ENCODE peak calls at places on chromosomes 7 and 10, in seven cellular contexts. O, X, R, T, L, A and G are unnamed samples. For H3K4me1 and H3K27me3, the result is how much of the 10 kb centered on the place peaks cover.

GRCh38 chr7:119545118-119545517 is 727.9 kb upstream of the KCND2 start:
- DNase-seq in O (no peak), X (peak), R (no peak), T (no peak), L (no peak), A (no peak), G (no peak)

GRCh38 chr10:43997330-43997729 is 348.6 kb upstream of the ZNF32 start:
- DNase-seq in O (no peak), X (no peak), R (no peak), T (no peak), L (no peak), A (no peak), G (no peak)

GRCh38 chr7:28062197-28062988 is 118.2 kb downstream of the JAZF1 start:
- DNase-seq in O (peak), X (peak), R (peak), T (peak), L (peak), A (peak), G (peak)

GRCh38 chr7:157730614-157731013 is 393.8 kb downstream of the DNAJB6 start:
- DNase-seq in O (no peak), X (no peak), R (no peak), T (no peak), L (no peak), A (no peak), G (no peak)

GRCh38 chr10:70328987-70329386 is 45.2 kb upstream of the NPFFR1 start:
- DNase-seq in O (no peak), X (peak), R (no peak), T (no peak), L (no peak), A (no peak), G (no peak)

GRCh38 chr7:83850037-83850619 is 201.2 kb upstream of the SEMA3E start:
- DNase-seq in O (no peak), X (no peak), R (no peak), T (no peak), L (no peak), A (no peak), G (no peak)

GRCh38 chr10:118871244-118871865 is 116.6 kb upstream of the CACUL1 start:
- DNase-seq in O (no peak), X (no peak), R (no peak), T (no peak), L (no peak), A (no peak), G (no peak)

GRCh38 chr10:63520463-63521388 is 475 bp upstream of the REEP3 start:
- DNase-seq in O (peak), X (peak), R (peak), T (peak), L (peak), A (peak), G (peak)

GRCh38 chr10:30736685-30737232 is 107.2 kb upstream of the LYZL2 start:
- DNase-seq in O (no peak), X (peak), R (peak), T (no peak), L (peak), A (no peak), G (peak)

GRCh38 chr10:60778978-60779668 is 845 bp downstream of the CDK1 start:
- DNase-seq in O (no peak), X (no peak), R (no peak), T (peak), L (no peak), A (no peak), G (no peak)

GRCh38 chr10:130369645-130370381 is 233.6 kb downstream of the GLRX3 start:
- DNase-seq in O (no peak), X (no peak), R (no peak), T (no peak), L (no peak), A (no peak), G (no peak)

GRCh38 chr7:45892407-45893035 is 4.2 kb downstream of the IGFBP1 start:
- DNase-seq in O (no peak), X (no peak), R (no peak), T (no peak), L (no peak), A (no peak), G (no peak)

GRCh38 chr10:53315709-53316108 is 543.1 kb upstream of the MBL2 start:
- DNase-seq in O (no peak), X (no peak), R (no peak), T (no peak), L (no peak), A (no peak), G (no peak)

GRCh38 chr7:140923358-140924006 is 1.2 kb downstream of the BRAF start:
- DNase-seq in O (no peak), X (peak), R (peak), T (no peak), L (no peak), A (no peak), G (peak)

GRCh38 chr10:99996934-99997648 is 12.7 kb downstream of the DNMBP start:
- DNase-seq in O (no peak), X (no peak), R (no peak), T (no peak), L (no peak), A (no peak), G (no peak)

GRCh38 chr10:12981570-12981969 is 19.9 kb downstream of the CCDC3 start:
- DNase-seq in O (no peak), X (peak), R (no peak), T (no peak), L (no peak), A (no peak), G (no peak)

GRCh38 chr7:104328970-104329825 is 795 bp downstream of the LHFPL3 start:
- DNase-seq in O (no peak), X (peak), R (no peak), T (no peak), L (no peak), A (no peak), G (no peak)

GRCh38 chr10:70352401-70353097 is 29.9 kb downstream of the LRRC20 start:
- DNase-seq in O (no peak), X (peak), R (no peak), T (no peak), L (no peak), A (no peak), G (no peak)

DNA sequence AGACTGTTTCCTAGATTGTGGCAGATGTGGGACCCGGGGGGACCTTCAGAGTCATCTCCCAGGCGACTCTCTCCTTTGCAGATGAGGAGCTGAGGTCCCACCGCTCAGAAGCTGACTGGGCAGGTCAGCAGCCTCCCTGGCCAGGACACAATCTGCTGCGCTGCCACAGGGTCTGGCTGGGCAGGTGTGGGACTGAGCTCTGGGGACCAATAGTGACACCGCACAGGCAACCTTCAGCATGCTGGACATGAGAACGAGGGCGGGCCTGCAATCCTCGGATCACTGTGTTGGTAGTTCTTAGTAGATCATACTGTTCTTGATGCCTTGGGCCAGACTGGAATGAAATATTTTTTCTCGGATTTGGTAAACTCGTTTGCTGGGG is 20.5 kb upstream of the CRYGN start:
- DNase-seq in O (peak), X (no peak), R (peak), T (no peak), L (no peak), A (no peak), G (no peak)
- H3K4me1 ChIP-seq in O (under half), X (under half), R (under half), T (under half), L (under half), A (under half), G (under half)

GRCh38 chr10:22339761-22340361 is 5.4 kb upstream of the SPAG6 start:
- DNase-seq in O (no peak), X (no peak), R (no peak), T (no peak), L (no peak), A (no peak), G (no peak)
- H3K27me3 ChIP-seq in O (under half), X (half or more), R (under half), T (half or more), L (half or more), A (half or more), G (under half)

GRCh38 chr10:33365871-33366411 is 31.5 kb upstream of the NRP1 start:
- DNase-seq in O (no peak), X (peak), R (no peak), T (no peak), L (no peak), A (no peak), G (no peak)
- H3K27ac ChIP-seq in O (no peak), X (no peak), R (no peak), T (no peak), L (no peak), A (no peak), G (peak)

DNA sequence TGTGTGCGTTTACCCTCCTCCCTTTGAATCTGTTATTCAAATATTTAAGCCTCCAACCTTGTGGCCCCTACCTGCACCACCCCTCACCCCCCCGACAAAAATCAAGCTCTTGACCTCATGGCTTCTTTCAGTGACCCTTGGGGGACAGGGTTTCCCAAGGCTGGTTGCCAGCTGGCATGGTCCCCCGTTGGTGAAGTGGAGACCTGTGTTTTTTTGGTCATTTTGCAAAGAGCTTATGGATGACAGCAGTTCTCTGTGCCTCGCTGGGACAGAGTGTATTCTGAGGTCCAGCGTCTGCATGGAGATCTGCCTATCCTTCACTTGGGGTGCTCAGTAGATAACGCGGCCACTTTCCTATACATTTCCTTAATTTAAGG is 111.0 kb downstream of the TCF7L2 start:
- DNase-seq in O (no peak), X (no peak), R (no peak), T (no peak), L (no peak), A (no peak), G (no peak)
- H3K4me1 ChIP-seq in O (half or more), X (half or more), R (half or more), T (under half), L (under half), A (under half), G (half or more)

GRCh38 chr7:101165958-101166602 is 711 bp upstream of the VGF start:
- DNase-seq in O (no peak), X (no peak), R (no peak), T (no peak), L (no peak), A (no peak), G (no peak)
- H3K27me3 ChIP-seq in O (under half), X (half or more), R (under half), T (half or more), L (half or more), A (half or more), G (under half)